ENCODE peak calls at places on chromosomes 16 and 17, in seven cellular contexts. A, N, X, J, F, C and U are unnamed samples.
A peak's percentile ranks its signal among the peaks of the same experiment; 100 is the strongest.

GRCh38 chr16:88297178-88297720 is 85.5 kb upstream of the ZNF469 start:
- DNase-seq in A (no peak), N (no peak), X (no peak), J (no peak), F (no peak), C (no peak), U (no peak)

GRCh38 chr17:37796081-37796480 is 51.2 kb upstream of the HNF1B start:
- DNase-seq in A (no peak), N (no peak), X (no peak), J (no peak), F (no peak), C (no peak), U (no peak)

GRCh38 chr17:10631048-10631700 is 25.9 kb downstream of the MYH3 start:
- DNase-seq in A (peak; percentile 54), N (no peak), X (no peak), J (no peak), F (peak; percentile 57), C (peak; percentile 88), U (peak; percentile 9)

GRCh38 chr16:68267612-68268405 is 3.5 kb downstream of the SLC7A6 start:
- DNase-seq in A (no peak), N (no peak), X (no peak), J (no peak), F (no peak), C (peak; percentile 80), U (no peak)

GRCh38 chr16:67158637-67159600 is 790 bp downstream of the TRADD start:
- DNase-seq in A (peak; percentile 55), N (peak; percentile 56), X (peak; percentile 74), J (no peak), F (no peak), C (peak; percentile 83), U (peak; percentile 40)

GRCh38 chr17:79921411-79922160 is 82.3 kb upstream of the CBX4 start:
- DNase-seq in A (no peak), N (no peak), X (no peak), J (no peak), F (no peak), C (no peak), U (peak; percentile 27)

GRCh38 chr17:33657181-33657580 is 364.1 kb upstream of the ASIC2 start:
- DNase-seq in A (no peak), N (no peak), X (no peak), J (no peak), F (no peak), C (peak; percentile 44), U (no peak)

GRCh38 chr16:2022723-2023097 is 3.1 kb downstream of the NPW start:
- DNase-seq in A (no peak), N (no peak), X (no peak), J (no peak), F (no peak), C (peak; percentile 92), U (no peak)

GRCh38 chr17:59963738-59964454 is 644 bp downstream of the RNFT1 start:
- DNase-seq in A (peak; percentile 86), N (peak; percentile 30), X (peak; percentile 58), J (no peak), F (peak; percentile 54), C (no peak), U (peak; percentile 51)

GRCh38 chr16:82156761-82157654 is 13.0 kb downstream of the MPHOSPH6 start:
- DNase-seq in A (peak; percentile 76), N (no peak), X (no peak), J (no peak), F (peak; percentile 54), C (no peak), U (peak; percentile 71)

GRCh38 chr16:10738231-10739077 is 5.2 kb upstream of the NUBP1 start:
- DNase-seq in A (peak; percentile 59), N (peak; percentile 24), X (peak; percentile 87), J (peak; percentile 42), F (no peak), C (no peak), U (peak; percentile 83)

GRCh38 chr17:60857521-60857920 is 179.9 kb downstream of the BCAS3 start:
- DNase-seq in A (no peak), N (no peak), X (no peak), J (no peak), F (no peak), C (no peak), U (no peak)

GRCh38 chr16:3997231-3997841 is 116.8 kb upstream of the CREBBP start:
- DNase-seq in A (no peak), N (no peak), X (no peak), J (no peak), F (no peak), C (no peak), U (no peak)

GRCh38 chr16:76182092-76182635 is 95.0 kb upstream of the CNTNAP4 start:
- DNase-seq in A (no peak), N (no peak), X (no peak), J (no peak), F (no peak), C (no peak), U (no peak)

GRCh38 chr16:67860589-67861398 is 12.1 kb upstream of the EDC4 start:
- DNase-seq in A (peak; percentile 41), N (no peak), X (no peak), J (no peak), F (peak; percentile 65), C (no peak), U (peak; percentile 51)

GRCh38 chr17:9860851-9861250 is 35.1 kb downstream of the GLP2R start:
- DNase-seq in A (no peak), N (no peak), X (no peak), J (no peak), F (no peak), C (peak; percentile 12), U (no peak)

GRCh38 chr17:45086865-45087495 is 25.9 kb downstream of the NMT1 start:
- DNase-seq in A (no peak), N (no peak), X (no peak), J (no peak), F (no peak), C (no peak), U (no peak)

GRCh38 chr17:48406936-48407567 is 23.0 kb downstream of the SKAP1 start:
- DNase-seq in A (no peak), N (no peak), X (no peak), J (no peak), F (no peak), C (no peak), U (no peak)

GRCh38 chr17:47969975-47970724 is 763 bp upstream of the CDK5RAP3 start:
- DNase-seq in A (no peak), N (no peak), X (no peak), J (no peak), F (no peak), C (no peak), U (no peak)

GRCh38 chr17:42944211-42944610 is 20.0 kb downstream of the AARSD1 start:
- DNase-seq in A (peak; percentile 31), N (no peak), X (no peak), J (no peak), F (no peak), C (no peak), U (peak; percentile 23)

GRCh38 chr17:66964083-66964771 is at the start of gene CACNG4:
- DNase-seq in A (peak; percentile 27), N (no peak), X (no peak), J (no peak), F (no peak), C (peak; percentile 84), U (no peak)

GRCh38 chr16:20675488-20676267 is 21.8 kb downstream of the ACSM1 start:
- DNase-seq in A (peak; percentile 1), N (no peak), X (no peak), J (peak; percentile 67), F (no peak), C (peak; percentile 82), U (no peak)

GRCh38 chr16:84643677-84644076 is 4.6 kb upstream of the KLHL36 start:
- DNase-seq in A (peak; percentile 20), N (no peak), X (no peak), J (peak; percentile 61), F (peak; percentile 31), C (no peak), U (no peak)

GRCh38 chr17:62968445-62968923 is 2.4 kb downstream of the TANC2 start:
- DNase-seq in A (peak; percentile 95), N (peak; percentile 42), X (no peak), J (peak; percentile 71), F (peak; percentile 90), C (peak; percentile 80), U (peak; percentile 93)